ENCODE peak calls at places on chromosomes 5 and 9, in four cellular contexts. One of them, this sample, is unnamed.

GRCh38 chr5:53343187-53343586 is 137.2 kb upstream of the FST start:
- DNase-seq in GM12878: no peak
- DNase-seq in H1: no peak
- DNase-seq in GM12892: no peak
- DNase-seq in this sample: no peak

GRCh38 chr5:33891731-33892418 is at the start of gene ADAMTS12:
- DNase-seq in GM12892: peak
- DNase-seq in GM12878: no peak
- DNase-seq in H1: no peak
- DNase-seq in this sample: peak

GRCh38 chr9:15246243-15246642 is 60.8 kb downstream of the TTC39B start:
- DNase-seq in H1: no peak
- DNase-seq in GM12878: no peak
- DNase-seq in GM12892: no peak
- DNase-seq in this sample: no peak

GRCh38 chr9:32899181-32899580 is 102.2 kb downstream of the APTX start:
- DNase-seq in H1: no peak
- DNase-seq in GM12892: no peak
- DNase-seq in GM12878: no peak
- DNase-seq in this sample: no peak

GRCh38 chr5:65032250-65032649 is 263.5 kb downstream of the CWC27 start:
- DNase-seq in H1: no peak
- DNase-seq in GM12878: no peak
- DNase-seq in GM12892: no peak
- DNase-seq in this sample: no peak

GRCh38 chr9:127112056-127112455 is 10.4 kb downstream of the ANGPTL2 start:
- DNase-seq in H1: peak
- DNase-seq in GM12878: no peak
- DNase-seq in GM12892: no peak
- DNase-seq in this sample: no peak

GRCh38 chr5:144315994-144316634 is 145.4 kb downstream of the KCTD16 start:
- DNase-seq in H1: no peak
- DNase-seq in GM12892: no peak
- DNase-seq in GM12878: no peak
- DNase-seq in this sample: no peak

GRCh38 chr9:14497476-14497875 is 183.5 kb upstream of the NFIB start:
- DNase-seq in H1: no peak
- DNase-seq in GM12878: no peak
- DNase-seq in GM12892: no peak
- DNase-seq in this sample: no peak

GRCh38 chr9:98117984-98118639 is 910 bp downstream of the TRIM14 start:
- DNase-seq in GM12878: no peak
- DNase-seq in GM12892: no peak
- DNase-seq in H1: no peak
- DNase-seq in this sample: no peak

GRCh38 chr9:128625391-128626145 is 31.1 kb downstream of the DYNC2I2 start:
- DNase-seq in GM12878: no peak
- DNase-seq in H1: no peak
- DNase-seq in GM12892: no peak
- DNase-seq in this sample: no peak

GRCh38 chr9:126933334-126933980 is 18.9 kb downstream of the RALGPS1 start:
- DNase-seq in GM12892: no peak
- DNase-seq in GM12878: no peak
- DNase-seq in H1: no peak
- DNase-seq in this sample: no peak

GRCh38 chr5:65506961-65507360 is 25.2 kb upstream of the ADAMTS6 start:
- DNase-seq in H1: no peak
- DNase-seq in GM12878: no peak
- DNase-seq in GM12892: no peak
- DNase-seq in this sample: no peak

GRCh38 chr5:72848474-72849428 is 32.3 kb downstream of the TNPO1 start:
- DNase-seq in GM12878: peak
- DNase-seq in H1: no peak
- DNase-seq in GM12892: peak
- DNase-seq in this sample: peak

GRCh38 chr5:139637438-139638089 is 10.6 kb upstream of the CXXC5 start:
- DNase-seq in GM12892: peak
- DNase-seq in GM12878: no peak
- DNase-seq in H1: no peak
- DNase-seq in this sample: peak

GRCh38 chr5:150541895-150542294 is 34.0 kb downstream of the NDST1 start:
- DNase-seq in GM12878: no peak
- DNase-seq in H1: no peak
- DNase-seq in GM12892: no peak
- DNase-seq in this sample: no peak

GRCh38 chr9:71663931-71664459 is 104.3 kb downstream of the CEMIP2 start:
- DNase-seq in GM12892: no peak
- DNase-seq in H1: no peak
- DNase-seq in GM12878: no peak
- DNase-seq in this sample: no peak

GRCh38 chr9:113258282-113258681 is 17.1 kb downstream of the CDC26 start:
- DNase-seq in GM12892: no peak
- DNase-seq in GM12878: no peak
- DNase-seq in H1: no peak
- DNase-seq in this sample: no peak

GRCh38 chr5:35815089-35815936 is 41.4 kb upstream of the IL7R start:
- DNase-seq in H1: no peak
- DNase-seq in GM12878: no peak
- DNase-seq in GM12892: no peak
- DNase-seq in this sample: no peak

GRCh38 chr5:35819026-35819425 is 37.7 kb upstream of the IL7R start:
- DNase-seq in H1: no peak
- DNase-seq in GM12878: no peak
- DNase-seq in GM12892: no peak
- DNase-seq in this sample: no peak

GRCh38 chr5:35819656-35820055 is 37.0 kb upstream of the IL7R start:
- DNase-seq in GM12878: no peak
- DNase-seq in H1: no peak
- DNase-seq in GM12892: no peak
- DNase-seq in this sample: no peak

GRCh38 chr5:35813456-35813855 is 43.2 kb upstream of the IL7R start:
- DNase-seq in GM12878: no peak
- DNase-seq in GM12892: no peak
- DNase-seq in H1: no peak
- DNase-seq in this sample: no peak

DNA sequence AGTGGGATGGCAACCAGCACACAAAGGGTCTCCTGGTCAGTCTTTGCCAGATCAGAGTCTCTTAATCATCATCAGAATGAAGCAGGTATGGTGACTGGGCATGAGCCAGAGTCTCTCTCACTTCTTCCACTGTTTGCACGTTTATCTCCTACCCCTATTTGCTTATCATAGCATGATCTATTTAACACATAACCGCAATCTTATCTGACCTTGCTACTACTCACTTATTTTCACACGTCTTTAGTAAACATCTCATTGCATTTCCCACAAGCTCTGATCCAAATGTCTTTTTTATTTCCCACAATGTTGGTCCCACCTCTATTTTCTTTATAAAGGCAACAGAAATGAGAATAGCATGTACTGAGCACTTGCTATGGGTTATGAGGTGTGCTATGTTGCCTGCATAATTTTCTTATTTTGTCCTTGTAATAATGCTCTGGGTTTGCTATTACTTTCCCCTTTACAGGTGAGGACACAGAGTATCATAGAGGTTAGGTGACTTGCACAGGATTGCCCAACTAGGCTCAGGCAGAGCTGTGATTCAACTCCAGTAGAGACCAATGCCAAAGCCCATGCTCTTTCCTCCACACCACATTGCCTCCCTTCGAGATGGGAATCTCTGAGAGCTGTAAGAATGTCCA is 39.7 kb upstream of the IL7R start:
- DNase-seq in GM12892: no peak
- DNase-seq in GM12878: no peak
- DNase-seq in H1: no peak
- DNase-seq in this sample: no peak
- TF ChIP-seq POLR2A in GM12892: no peak
- TF ChIP-seq POLR2A in GM12878: no peak
- TF ChIP-seq POLR2A in H1: no peak
- TF ChIP-seq POLR2A in this sample: no peak

DNA sequence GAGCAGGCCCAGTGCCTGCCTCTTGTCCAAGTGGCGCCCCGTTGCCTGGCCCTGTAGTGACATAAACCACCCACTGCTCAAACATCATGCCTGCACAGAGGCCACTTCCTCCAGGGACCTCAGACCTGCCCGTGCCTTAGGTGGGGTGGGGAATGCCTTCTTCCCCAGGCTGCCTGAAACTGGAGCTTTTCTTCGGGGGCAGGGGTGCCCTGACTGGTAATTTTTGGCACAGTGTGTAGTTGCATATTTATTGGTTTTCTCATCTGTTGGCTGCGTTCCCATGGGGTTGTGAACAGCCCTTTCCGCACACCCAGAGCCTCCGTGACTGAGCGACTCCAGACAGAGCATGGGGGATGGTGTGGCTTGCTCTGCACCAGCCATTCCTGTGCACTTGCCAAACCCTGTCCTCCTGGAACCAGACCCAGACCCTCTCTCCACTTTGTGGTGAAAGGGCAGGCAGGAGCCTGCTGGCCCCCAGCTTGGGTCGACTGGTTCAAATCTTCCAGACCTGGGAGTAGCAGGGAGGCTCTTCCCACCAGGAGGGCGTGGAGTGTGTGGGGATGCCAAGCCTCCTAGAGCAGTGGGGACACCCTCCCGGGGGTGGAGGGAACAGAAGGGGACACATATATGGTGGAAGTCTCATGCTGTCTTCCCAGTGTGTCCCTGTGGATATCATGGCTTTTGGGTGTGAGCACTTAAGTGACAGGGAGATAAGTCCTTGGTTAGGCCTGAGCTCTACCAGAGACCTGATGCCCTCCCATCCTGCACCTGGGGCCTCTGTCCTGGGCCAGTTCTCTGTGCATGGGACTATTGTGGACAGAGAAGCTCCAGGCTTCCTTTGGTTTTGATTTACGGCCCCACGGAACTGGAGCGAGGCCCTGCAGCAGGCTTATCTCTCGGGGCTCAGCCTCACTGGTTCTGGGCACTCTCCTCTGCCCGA is 39.6 kb downstream of the WNK2 start:
- DNase-seq in GM12892: no peak
- DNase-seq in GM12878: no peak
- DNase-seq in H1: no peak
- DNase-seq in this sample: no peak
- TF ChIP-seq TAF1 in GM12892: no peak
- TF ChIP-seq TAF1 in GM12878: no peak
- TF ChIP-seq TAF1 in H1: no peak
- TF ChIP-seq TAF1 in this sample: no peak

GRCh38 chr5:137833463-137833862 is 34.2 kb upstream of the MYOT start:
- DNase-seq in GM12878: no peak
- DNase-seq in H1: no peak
- DNase-seq in GM12892: no peak
- DNase-seq in this sample: no peak
- TF ChIP-seq POLR2AphosphoS5 in GM12878: no peak
- TF ChIP-seq POLR2AphosphoS5 in H1: no peak
- TF ChIP-seq POLR2AphosphoS5 in GM12892: no peak
- TF ChIP-seq POLR2AphosphoS5 in this sample: no peak

GRCh38 chr9:89440046-89440445 is 57.9 kb downstream of the SEMA4D start:
- DNase-seq in H1: no peak
- DNase-seq in GM12878: no peak
- DNase-seq in GM12892: no peak
- DNase-seq in this sample: no peak

GRCh38 chr9:89440951-89441654 is 56.8 kb downstream of the SEMA4D start:
- DNase-seq in GM12878: no peak
- DNase-seq in GM12892: no peak
- DNase-seq in H1: no peak
- DNase-seq in this sample: no peak

GRCh38 chr9:89441655-89441970 is 56.3 kb downstream of the SEMA4D start:
- DNase-seq in H1: no peak
- DNase-seq in GM12892: no peak
- DNase-seq in GM12878: no peak
- DNase-seq in this sample: no peak

GRCh38 chr9:89439571-89439970 is 58.3 kb downstream of the SEMA4D start:
- DNase-seq in GM12892: no peak
- DNase-seq in H1: no peak
- DNase-seq in GM12878: no peak
- DNase-seq in this sample: no peak

GRCh38 chr9:89440548-89440947 is 57.4 kb downstream of the SEMA4D start:
- DNase-seq in GM12878: no peak
- DNase-seq in H1: no peak
- DNase-seq in GM12892: no peak
- DNase-seq in this sample: no peak
- TF ChIP-seq POLR2A in GM12878: no peak
- TF ChIP-seq POLR2A in H1: no peak
- TF ChIP-seq POLR2A in GM12892: no peak
- TF ChIP-seq POLR2A in this sample: no peak

GRCh38 chr9:136606687-136607333 is 55.9 kb upstream of the EGFL7 start:
- DNase-seq in H1: no peak
- DNase-seq in GM12892: no peak
- DNase-seq in GM12878: no peak
- DNase-seq in this sample: no peak

GRCh38 chr9:136607334-136607919 is 55.3 kb upstream of the EGFL7 start:
- DNase-seq in H1: no peak
- DNase-seq in GM12892: no peak
- DNase-seq in GM12878: no peak
- DNase-seq in this sample: no peak

GRCh38 chr9:136609160-136609475 is 53.6 kb upstream of the EGFL7 start:
- DNase-seq in GM12878: no peak
- DNase-seq in GM12892: no peak
- DNase-seq in H1: no peak
- DNase-seq in this sample: no peak

GRCh38 chr9:136609838-136610311 is 52.8 kb upstream of the EGFL7 start:
- DNase-seq in GM12892: no peak
- DNase-seq in GM12878: no peak
- DNase-seq in H1: no peak
- DNase-seq in this sample: no peak

DNA sequence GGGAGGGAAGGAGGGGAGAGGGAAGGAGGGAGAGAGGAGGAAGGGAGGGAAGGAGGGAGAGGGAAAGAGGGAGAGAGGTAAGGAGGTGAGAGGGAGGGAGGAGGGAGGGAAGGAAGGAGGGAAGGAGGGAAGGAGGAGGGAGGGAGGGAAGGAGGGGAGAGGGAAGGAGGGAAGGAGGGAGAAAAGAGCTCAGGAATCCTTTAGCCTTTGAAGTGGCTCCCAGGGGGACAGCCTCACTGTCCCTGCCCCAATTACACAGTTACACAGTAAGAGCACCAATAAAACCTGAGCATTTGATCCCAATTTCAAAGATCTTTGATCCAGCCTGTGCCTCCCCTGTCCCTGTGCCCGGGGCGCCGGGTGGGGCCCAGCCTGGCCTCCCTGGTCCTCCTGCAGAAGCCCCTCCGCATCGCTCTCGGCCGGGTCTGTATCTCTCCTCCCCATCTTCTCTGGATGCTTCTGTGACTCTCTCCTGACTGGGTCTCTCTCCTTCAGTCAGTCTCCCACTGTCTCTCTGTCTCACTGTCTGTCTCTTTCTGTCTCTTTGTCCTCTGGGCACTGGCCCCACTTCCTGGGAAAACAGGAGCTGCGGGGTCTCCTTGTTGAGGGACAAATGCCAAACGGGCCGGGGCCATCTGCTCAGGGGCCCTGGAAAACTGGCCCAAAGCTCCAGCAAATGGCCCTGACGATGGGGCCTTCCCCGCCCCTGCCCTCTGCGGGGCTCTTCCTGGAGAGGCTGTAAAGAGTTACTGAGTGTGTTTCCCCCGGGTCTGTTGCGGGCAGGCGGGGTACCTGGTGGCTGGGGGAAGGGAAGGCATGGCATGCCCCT is 54.2 kb upstream of the EGFL7 start:
- DNase-seq in H1: no peak
- DNase-seq in GM12878: no peak
- DNase-seq in GM12892: no peak
- DNase-seq in this sample: no peak
- TF ChIP-seq TAF1 in H1: no peak
- TF ChIP-seq TAF1 in GM12878: no peak
- TF ChIP-seq TAF1 in GM12892: no peak
- TF ChIP-seq TAF1 in this sample: no peak

This sample was measured in GM12891.